ENCODE peak calls at places on chromosomes 12 and 14, in nine cellular contexts. One of them, this sample, is unnamed.

GRCh38 chr12:71426648-71427047 is 12.9 kb upstream of the LGR5 start:
- DNase-seq in astrocyte of the cerebellum: no peak
- DNase-seq in fibroblast of the aortic adventitia: peak
- DNase-seq in tibial nerve: no peak
- DNase-seq in SK-N-SH: no peak
- DNase-seq in stomach: no peak
- DNase-seq in PC-3: peak
- DNase-seq in AG04449: no peak
- DNase-seq in OCI-LY7: no peak
- DNase-seq in this sample: peak

GRCh38 chr12:28604240-28604639 is 414.0 kb downstream of the CCDC91 start:
- DNase-seq in astrocyte of the cerebellum: no peak
- DNase-seq in fibroblast of the aortic adventitia: no peak
- DNase-seq in tibial nerve: no peak
- DNase-seq in AG04449: no peak
- DNase-seq in PC-3: no peak
- DNase-seq in OCI-LY7: no peak
- DNase-seq in SK-N-SH: no peak
- DNase-seq in stomach: no peak
- DNase-seq in this sample: no peak

GRCh38 chr12:127813147-127813546 is 453.8 kb upstream of the TMEM132C start:
- DNase-seq in tibial nerve: no peak
- DNase-seq in PC-3: no peak
- DNase-seq in astrocyte of the cerebellum: no peak
- DNase-seq in stomach: no peak
- DNase-seq in OCI-LY7: no peak
- DNase-seq in fibroblast of the aortic adventitia: no peak
- DNase-seq in SK-N-SH: no peak
- DNase-seq in AG04449: no peak
- DNase-seq in this sample: no peak

GRCh38 chr14:65462411-65462810 is 49.9 kb downstream of the FUT8 start:
- DNase-seq in stomach: no peak
- DNase-seq in PC-3: peak
- DNase-seq in OCI-LY7: no peak
- DNase-seq in SK-N-SH: no peak
- DNase-seq in astrocyte of the cerebellum: peak
- DNase-seq in tibial nerve: no peak
- DNase-seq in AG04449: peak
- DNase-seq in fibroblast of the aortic adventitia: peak
- DNase-seq in this sample: no peak

GRCh38 chr12:64669270-64669842 is 59.1 kb downstream of the RASSF3 start:
- DNase-seq in OCI-LY7: peak
- DNase-seq in SK-N-SH: peak
- DNase-seq in PC-3: peak
- DNase-seq in fibroblast of the aortic adventitia: no peak
- DNase-seq in astrocyte of the cerebellum: no peak
- DNase-seq in stomach: peak
- DNase-seq in AG04449: no peak
- DNase-seq in tibial nerve: no peak
- DNase-seq in this sample: peak

GRCh38 chr12:104740668-104741067 is 217.4 kb downstream of the SLC41A2 start:
- DNase-seq in AG04449: no peak
- DNase-seq in SK-N-SH: no peak
- DNase-seq in PC-3: no peak
- DNase-seq in stomach: no peak
- DNase-seq in astrocyte of the cerebellum: no peak
- DNase-seq in tibial nerve: no peak
- DNase-seq in OCI-LY7: peak
- DNase-seq in fibroblast of the aortic adventitia: no peak
- DNase-seq in this sample: no peak

GRCh38 chr14:77912754-77913556 is 113.0 kb downstream of the ADCK1 start:
- DNase-seq in tibial nerve: no peak
- DNase-seq in stomach: no peak
- DNase-seq in astrocyte of the cerebellum: no peak
- DNase-seq in AG04449: no peak
- DNase-seq in SK-N-SH: no peak
- DNase-seq in OCI-LY7: no peak
- DNase-seq in fibroblast of the aortic adventitia: no peak
- DNase-seq in PC-3: no peak
- DNase-seq in this sample: no peak

GRCh38 chr14:36773558-36773957 is 111.9 kb downstream of the PAX9 start:
- DNase-seq in astrocyte of the cerebellum: no peak
- DNase-seq in OCI-LY7: no peak
- DNase-seq in tibial nerve: no peak
- DNase-seq in SK-N-SH: no peak
- DNase-seq in PC-3: peak
- DNase-seq in fibroblast of the aortic adventitia: no peak
- DNase-seq in stomach: no peak
- DNase-seq in AG04449: no peak
- DNase-seq in this sample: no peak

GRCh38 chr14:42192659-42193425 is 586.2 kb downstream of the LRFN5 start:
- DNase-seq in AG04449: peak
- DNase-seq in stomach: no peak
- DNase-seq in PC-3: peak
- DNase-seq in OCI-LY7: no peak
- DNase-seq in SK-N-SH: no peak
- DNase-seq in astrocyte of the cerebellum: peak
- DNase-seq in tibial nerve: no peak
- DNase-seq in fibroblast of the aortic adventitia: peak
- DNase-seq in this sample: peak

GRCh38 chr14:45262637-45263036 is 9.6 kb upstream of the MIS18BP1 start:
- DNase-seq in stomach: peak
- DNase-seq in OCI-LY7: no peak
- DNase-seq in SK-N-SH: no peak
- DNase-seq in fibroblast of the aortic adventitia: peak
- DNase-seq in tibial nerve: no peak
- DNase-seq in astrocyte of the cerebellum: no peak
- DNase-seq in AG04449: no peak
- DNase-seq in PC-3: peak
- DNase-seq in this sample: no peak

GRCh38 chr12:80044694-80045046 is 54.7 kb upstream of the OTOGL start:
- DNase-seq in fibroblast of the aortic adventitia: peak
- DNase-seq in stomach: no peak
- DNase-seq in PC-3: peak
- DNase-seq in astrocyte of the cerebellum: peak
- DNase-seq in tibial nerve: no peak
- DNase-seq in AG04449: peak
- DNase-seq in OCI-LY7: no peak
- DNase-seq in SK-N-SH: no peak
- DNase-seq in this sample: peak

GRCh38 chr12:114926341-114926740 is 242.4 kb upstream of the TBX3 start:
- DNase-seq in fibroblast of the aortic adventitia: no peak
- DNase-seq in stomach: no peak
- DNase-seq in AG04449: no peak
- DNase-seq in tibial nerve: no peak
- DNase-seq in OCI-LY7: no peak
- DNase-seq in PC-3: no peak
- DNase-seq in SK-N-SH: no peak
- DNase-seq in astrocyte of the cerebellum: no peak
- DNase-seq in this sample: no peak

GRCh38 chr12:107091381-107091780 is 2.0 kb downstream of the CRY1 start:
- DNase-seq in SK-N-SH: no peak
- DNase-seq in AG04449: no peak
- DNase-seq in fibroblast of the aortic adventitia: peak
- DNase-seq in OCI-LY7: no peak
- DNase-seq in tibial nerve: peak
- DNase-seq in PC-3: peak
- DNase-seq in astrocyte of the cerebellum: peak
- DNase-seq in stomach: no peak
- DNase-seq in this sample: peak

GRCh38 chr12:66314278-66314677 is 12.0 kb downstream of the HELB start:
- DNase-seq in OCI-LY7: no peak
- DNase-seq in fibroblast of the aortic adventitia: no peak
- DNase-seq in astrocyte of the cerebellum: no peak
- DNase-seq in SK-N-SH: no peak
- DNase-seq in AG04449: no peak
- DNase-seq in tibial nerve: no peak
- DNase-seq in PC-3: no peak
- DNase-seq in stomach: no peak
- DNase-seq in this sample: peak

GRCh38 chr14:91947196-91948184 is at the start of gene FBLN5:
- DNase-seq in AG04449: peak
- DNase-seq in astrocyte of the cerebellum: peak
- DNase-seq in fibroblast of the aortic adventitia: peak
- DNase-seq in PC-3: no peak
- DNase-seq in OCI-LY7: no peak
- DNase-seq in SK-N-SH: peak
- DNase-seq in stomach: peak
- DNase-seq in tibial nerve: peak
- DNase-seq in this sample: peak

GRCh38 chr12:4270670-4271432 is 2.7 kb upstream of the CCND2 start:
- DNase-seq in AG04449: no peak
- DNase-seq in PC-3: no peak
- DNase-seq in astrocyte of the cerebellum: no peak
- DNase-seq in SK-N-SH: peak
- DNase-seq in fibroblast of the aortic adventitia: no peak
- DNase-seq in OCI-LY7: no peak
- DNase-seq in tibial nerve: peak
- DNase-seq in stomach: no peak
- DNase-seq in this sample: no peak

GRCh38 chr12:50621435-50622304 is 116.9 kb downstream of the DIP2B start:
- DNase-seq in AG04449: no peak
- DNase-seq in OCI-LY7: no peak
- DNase-seq in PC-3: no peak
- DNase-seq in astrocyte of the cerebellum: no peak
- DNase-seq in fibroblast of the aortic adventitia: no peak
- DNase-seq in SK-N-SH: no peak
- DNase-seq in tibial nerve: no peak
- DNase-seq in stomach: no peak
- DNase-seq in this sample: no peak

GRCh38 chr14:68924392-68925158 is 54.5 kb downstream of the ACTN1 start:
- DNase-seq in PC-3: peak
- DNase-seq in stomach: no peak
- DNase-seq in fibroblast of the aortic adventitia: no peak
- DNase-seq in astrocyte of the cerebellum: no peak
- DNase-seq in AG04449: no peak
- DNase-seq in SK-N-SH: no peak
- DNase-seq in tibial nerve: no peak
- DNase-seq in OCI-LY7: no peak
- DNase-seq in this sample: no peak

DNA sequence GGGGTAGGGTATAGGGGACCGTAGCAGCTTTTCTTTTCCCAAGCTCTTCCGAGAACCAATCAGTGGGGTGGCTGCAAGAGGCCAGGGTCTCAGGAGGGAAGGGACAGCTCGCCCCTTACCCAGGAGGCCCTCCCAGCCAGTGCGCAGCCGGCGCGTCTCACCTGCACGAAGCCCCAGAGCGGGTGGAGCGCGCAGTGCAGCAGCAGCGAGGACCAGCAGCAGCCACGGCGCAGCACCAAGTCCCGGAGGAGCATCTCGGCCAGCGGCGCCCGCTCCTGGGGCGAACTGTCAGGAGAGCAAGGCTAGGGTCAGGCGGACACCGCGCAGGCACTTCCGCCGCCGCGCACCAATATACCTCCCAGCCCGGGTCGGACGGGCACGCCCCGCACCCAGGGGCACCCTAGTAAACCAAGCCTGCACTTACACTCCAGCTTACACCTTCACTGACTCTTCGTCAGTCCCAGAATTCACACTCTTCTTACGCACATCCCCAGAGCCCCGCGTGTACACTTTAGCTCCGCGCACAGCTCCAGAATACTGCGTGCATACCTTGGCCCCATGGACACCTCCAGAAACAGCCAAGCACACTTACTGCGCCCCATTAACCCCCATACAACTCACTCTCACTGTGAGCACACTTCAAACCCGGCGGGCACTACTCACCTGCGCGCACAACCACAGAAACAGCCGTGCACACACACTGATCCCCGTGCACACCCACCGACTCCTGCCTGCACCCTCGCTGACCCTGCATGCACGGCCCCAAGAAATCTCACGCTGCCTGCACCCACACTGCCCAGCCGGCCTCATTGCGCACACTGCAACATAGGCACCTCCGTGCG is 599 bp downstream of the PRIMA1 start:
- DNase-seq in fibroblast of the aortic adventitia: no peak
- DNase-seq in OCI-LY7: no peak
- DNase-seq in astrocyte of the cerebellum: no peak
- DNase-seq in stomach: no peak
- DNase-seq in tibial nerve: no peak
- DNase-seq in SK-N-SH: no peak
- DNase-seq in PC-3: no peak
- DNase-seq in AG04449: no peak
- DNase-seq in this sample: no peak
- H3K4me3 ChIP-seq in fibroblast of the aortic adventitia: no peak
- H3K4me3 ChIP-seq in OCI-LY7: no peak
- H3K4me3 ChIP-seq in astrocyte of the cerebellum: peak
- H3K4me3 ChIP-seq in stomach: peak
- H3K4me3 ChIP-seq in tibial nerve: peak
- H3K4me3 ChIP-seq in SK-N-SH: no peak
- H3K4me3 ChIP-seq in PC-3: no peak
- H3K4me3 ChIP-seq in AG04449: no peak
- H3K4me3 ChIP-seq in this sample: no peak

GRCh38 chr12:46269429-46270241 is 792 bp upstream of the SLC38A1 start:
- DNase-seq in SK-N-SH: no peak
- DNase-seq in tibial nerve: no peak
- DNase-seq in PC-3: peak
- DNase-seq in AG04449: no peak
- DNase-seq in fibroblast of the aortic adventitia: no peak
- DNase-seq in astrocyte of the cerebellum: no peak
- DNase-seq in stomach: no peak
- DNase-seq in OCI-LY7: peak
- DNase-seq in this sample: no peak
- TF ChIP-seq CTCF in SK-N-SH: no peak
- TF ChIP-seq CTCF in tibial nerve: no peak
- TF ChIP-seq CTCF in PC-3: no peak
- TF ChIP-seq CTCF in AG04449: no peak
- TF ChIP-seq CTCF in fibroblast of the aortic adventitia: no peak
- TF ChIP-seq CTCF in astrocyte of the cerebellum: no peak
- TF ChIP-seq CTCF in stomach: no peak
- TF ChIP-seq CTCF in OCI-LY7: no peak
- TF ChIP-seq CTCF in this sample: no peak

DNA sequence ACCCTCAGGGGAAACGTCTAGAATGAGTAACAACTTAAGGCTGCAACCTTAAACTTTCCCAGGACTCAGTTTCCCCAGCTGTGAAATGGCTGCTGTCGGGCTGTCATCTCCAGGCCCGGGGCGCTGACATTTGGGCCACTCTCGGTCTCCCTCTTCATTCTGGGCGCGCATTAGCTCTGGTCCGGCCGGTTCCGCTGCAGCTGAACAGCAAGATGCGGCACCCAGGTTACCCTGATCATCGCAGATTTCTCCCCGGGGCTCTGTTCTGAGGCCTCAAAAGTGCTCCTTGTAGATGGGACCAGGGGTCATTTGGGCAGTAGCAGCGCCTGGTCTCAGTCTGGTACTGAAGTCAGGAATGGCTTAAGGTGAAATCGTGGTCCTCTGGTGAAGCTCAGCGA is 890 bp upstream of the BCL7A start:
- DNase-seq in OCI-LY7: peak
- DNase-seq in SK-N-SH: no peak
- DNase-seq in PC-3: no peak
- DNase-seq in AG04449: no peak
- DNase-seq in tibial nerve: no peak
- DNase-seq in fibroblast of the aortic adventitia: no peak
- DNase-seq in stomach: no peak
- DNase-seq in astrocyte of the cerebellum: no peak
- DNase-seq in this sample: no peak
- H3K4me3 ChIP-seq in OCI-LY7: peak
- H3K4me3 ChIP-seq in SK-N-SH: peak
- H3K4me3 ChIP-seq in PC-3: peak
- H3K4me3 ChIP-seq in AG04449: peak
- H3K4me3 ChIP-seq in tibial nerve: peak
- H3K4me3 ChIP-seq in fibroblast of the aortic adventitia: peak
- H3K4me3 ChIP-seq in stomach: peak
- H3K4me3 ChIP-seq in astrocyte of the cerebellum: peak
- H3K4me3 ChIP-seq in this sample: peak

GRCh38 chr14:105945891-105946290 is 419.5 kb downstream of the TMEM121 start:
- DNase-seq in OCI-LY7: no peak
- DNase-seq in SK-N-SH: no peak
- DNase-seq in stomach: no peak
- DNase-seq in fibroblast of the aortic adventitia: no peak
- DNase-seq in astrocyte of the cerebellum: no peak
- DNase-seq in tibial nerve: no peak
- DNase-seq in PC-3: peak
- DNase-seq in AG04449: no peak
- DNase-seq in this sample: no peak
- TF ChIP-seq CTCF in OCI-LY7: no peak
- TF ChIP-seq CTCF in SK-N-SH: peak
- TF ChIP-seq CTCF in stomach: no peak
- TF ChIP-seq CTCF in fibroblast of the aortic adventitia: no peak
- TF ChIP-seq CTCF in astrocyte of the cerebellum: no peak
- TF ChIP-seq CTCF in tibial nerve: no peak
- TF ChIP-seq CTCF in PC-3: no peak
- TF ChIP-seq CTCF in AG04449: no peak
- TF ChIP-seq CTCF in this sample: no peak

This sample was measured in fibroblast of villous mesenchyme.